ENCODE peak calls at places on chromosomes 6 and 20, in five cellular contexts. F is activated naive CD4-positive, alpha-beta T cell treated with anti-CD3 and anti-CD28 coated beads for 36 hours; W is non-pigmented ciliary epithelial cell; B is pancreas; C is GOT3. N is an unnamed sample.

GRCh38 chr6:84762941-84763396 is 1.4 kb downstream of the TBX18 start:
- DNase-seq in F (no peak), W (no peak), B (peak), C (no peak), N (no peak)

GRCh38 chr20:51528263-51529026 is 14.1 kb downstream of the NFATC2 start:
- DNase-seq in F (peak), W (no peak), B (no peak), C (no peak), N (no peak)

GRCh38 chr6:53750112-53750511 is 44.7 kb upstream of the LRRC1 start:
- DNase-seq in F (no peak), W (no peak), B (no peak), C (no peak), N (no peak)

GRCh38 chr20:1901704-1902103 is 6.5 kb downstream of the SIRPA start:
- DNase-seq in F (no peak), W (no peak), B (peak), C (no peak), N (no peak)

GRCh38 chr6:134539865-134540323 is 222.0 kb upstream of the SGK1 start:
- DNase-seq in F (no peak), W (no peak), B (no peak), C (no peak), N (no peak)

GRCh38 chr20:13930246-13930645 is 60.2 kb downstream of the SEL1L2 start:
- DNase-seq in F (no peak), W (no peak), B (no peak), C (no peak), N (no peak)

GRCh38 chr6:21386744-21387143 is 206.8 kb upstream of the SOX4 start:
- DNase-seq in F (no peak), W (no peak), B (no peak), C (no peak), N (no peak)

GRCh38 chr20:63151554-63152321 is 64.2 kb downstream of the YTHDF1 start:
- DNase-seq in F (no peak), W (no peak), B (no peak), C (no peak), N (peak)

GRCh38 chr6:55528624-55529023 is 50.4 kb downstream of the HMGCLL1 start:
- DNase-seq in F (no peak), W (no peak), B (no peak), C (no peak), N (no peak)

GRCh38 chr6:170420264-170420663 is 113.7 kb downstream of the FAM120B start:
- DNase-seq in F (no peak), W (no peak), B (no peak), C (no peak), N (no peak)

GRCh38 chr20:58109126-58109880 is 119.2 kb downstream of the ANKRD60 start:
- DNase-seq in F (no peak), W (peak), B (no peak), C (no peak), N (no peak)

GRCh38 chr20:31840906-31841816 is 4.2 kb downstream of the FOXS1 start:
- DNase-seq in F (no peak), W (no peak), B (peak), C (no peak), N (no peak)

N was measured in mucosa of descending colon.